ENCODE peak calls at places on chromosome 10, in ten cellular contexts. U is lower lobe of right lung; M is aorta; K is iris pigment epithelial cell; H is GM13977; R is fibroblast of pulmonary artery; S is T-helper 1 cell; Y is stimulated activated CD4-positive, alpha-beta T cell treated with anti-CD3 and anti-CD28 coated beads, Interleukin-1b, Interleukin-23, amount 100 ng/mL, for 24 hours; D is activated CD4-positive, alpha-beta T cell treated with anti-CD3 and anti-CD28 coated beads for 48 hours; Q is left cardiac atrium. G is an unnamed sample.

GRCh38 chr10:77865585-77866324 is 60.8 kb downstream of the DLG5 start:
- DNase-seq in U (no peak), M (no peak), K (no peak), H (no peak), R (no peak), S (no peak), Y (no peak), D (no peak), Q (no peak), G (peak)

GRCh38 chr10:133278577-133279265 is 2.1 kb upstream of the ADAM8 start:
- DNase-seq in U (peak), M (no peak), K (peak), H (peak), R (peak), S (peak), Y (no peak), D (peak), Q (no peak), G (no peak)

GRCh38 chr10:89389254-89389653 is 3.2 kb upstream of the IFIT1 start:
- DNase-seq in U (no peak), M (no peak), K (no peak), H (peak), R (peak), S (no peak), Y (no peak), D (no peak), Q (no peak), G (peak)

GRCh38 chr10:71383972-71384687 is 12.6 kb upstream of the CDH23 start:
- DNase-seq in U (peak), M (peak), K (peak), H (peak), R (peak), S (peak), Y (peak), D (peak), Q (peak), G (peak)

GRCh38 chr10:91511549-91512330 is 101.6 kb downstream of the HECTD2 start:
- DNase-seq in U (no peak), M (no peak), K (peak), H (peak), R (peak), S (peak), Y (no peak), D (no peak), Q (no peak), G (no peak)

GRCh38 chr10:84452006-84452405 is 123.6 kb downstream of the CCSER2 start:
- DNase-seq in U (no peak), M (no peak), K (peak), H (no peak), R (peak), S (no peak), Y (no peak), D (no peak), Q (no peak), G (no peak)

GRCh38 chr10:69362471-69362954 is 54.2 kb downstream of the TACR2 start:
- DNase-seq in U (peak), M (peak), K (peak), H (no peak), R (peak), S (no peak), Y (no peak), D (no peak), Q (peak), G (peak)

GRCh38 chr10:79407811-79408795 is 37.3 kb downstream of the ZCCHC24 start:
- DNase-seq in U (peak), M (peak), K (no peak), H (no peak), R (peak), S (no peak), Y (no peak), D (no peak), Q (peak), G (no peak)

GRCh38 chr10:23070819-23071218 is 24.6 kb upstream of the MSRB2 start:
- DNase-seq in U (no peak), M (no peak), K (no peak), H (no peak), R (no peak), S (no peak), Y (no peak), D (no peak), Q (no peak), G (no peak)

GRCh38 chr10:22713853-22714523 is 390 bp downstream of the PIP4K2A start:
- DNase-seq in U (peak), M (peak), K (peak), H (no peak), R (peak), S (peak), Y (no peak), D (peak), Q (no peak), G (peak)

GRCh38 chr10:88317099-88317498 is 266.0 kb downstream of the RNLS start:
- DNase-seq in U (no peak), M (no peak), K (no peak), H (no peak), R (no peak), S (no peak), Y (no peak), D (no peak), Q (no peak), G (no peak)